ENCODE peak calls at places on chromosomes 11 and 22, in five cellular contexts. C is stimulated activated naive CD8-positive, alpha-beta T cell treated with anti-CD3 and anti-CD28 coated beads, Interleukin-15, Interleukin-2, amounts not matched to agents 100 U/mL and 50 U/mL, for 24 hours; Z is T-helper 1 cell; Y is stimulated activated CD4-positive, alpha-beta T cell treated with anti-CD3 and anti-CD28 coated beads, Interleukin-15, amount 100 ng/mL, for 24 hours; X is NCI-H2107. F is an unnamed sample.

GRCh38 chr11:86182976-86183584 is 61.5 kb upstream of the EED start:
- DNase-seq in C (peak), Z (peak), Y (peak), X (no peak), F (no peak)

GRCh38 chr22:29457730-29458129 is 19.3 kb downstream of the RFPL1 start:
- DNase-seq in C (no peak), Z (no peak), Y (peak), X (no peak), F (no peak)

GRCh38 chr11:129458756-129459535 is 83.3 kb downstream of the BARX2 start:
- DNase-seq in C (no peak), Z (no peak), Y (no peak), X (no peak), F (peak)

GRCh38 chr22:24191893-24192292 is 10.6 kb downstream of the SUSD2 start:
- DNase-seq in C (no peak), Z (no peak), Y (no peak), X (no peak), F (no peak)

GRCh38 chr22:35312198-35313059 is 12.7 kb downstream of the TOM1 start:
- DNase-seq in C (no peak), Z (no peak), Y (no peak), X (no peak), F (no peak)

GRCh38 chr11:69108559-69108958 is 47.2 kb upstream of the SMIM38 start:
- DNase-seq in C (no peak), Z (no peak), Y (no peak), X (no peak), F (no peak)

GRCh38 chr11:49377978-49378377 is 169.6 kb upstream of the FOLH1 start:
- DNase-seq in C (no peak), Z (no peak), Y (no peak), X (no peak), F (no peak)

GRCh38 chr11:77144854-77145428 is 16.9 kb downstream of the MYO7A start:
- DNase-seq in C (no peak), Z (no peak), Y (no peak), X (no peak), F (no peak)

GRCh38 chr11:69138265-69138664 is 17.5 kb upstream of the SMIM38 start:
- DNase-seq in C (no peak), Z (no peak), Y (no peak), X (no peak), F (no peak)

GRCh38 chr11:126978155-126978554 is 22.4 kb downstream of the KIRREL3 start:
- DNase-seq in C (no peak), Z (no peak), Y (no peak), X (no peak), F (no peak)

GRCh38 chr11:47797633-47798032 is 30.5 kb upstream of the FNBP4 start:
- DNase-seq in C (peak), Z (peak), Y (peak), X (no peak), F (no peak)

GRCh38 chr11:65590240-65590738 is 5.3 kb downstream of the KCNK7 start:
- DNase-seq in C (no peak), Z (no peak), Y (no peak), X (no peak), F (no peak)

GRCh38 chr11:78811622-78812021 is 237.0 kb upstream of the NARS2 start:
- DNase-seq in C (no peak), Z (no peak), Y (no peak), X (no peak), F (no peak)

GRCh38 chr22:23894710-23895598 is 771 bp downstream of the MIF start:
- DNase-seq in C (peak), Z (peak), Y (peak), X (peak), F (no peak)

GRCh38 chr22:25566812-25567211 is 2.3 kb downstream of the GRK3 start:
- DNase-seq in C (no peak), Z (no peak), Y (no peak), X (no peak), F (no peak)

GRCh38 chr11:118172356-118172755 is 4.1 kb downstream of the SCN2B start:
- DNase-seq in C (no peak), Z (no peak), Y (no peak), X (no peak), F (no peak)

GRCh38 chr22:46070722-46071450 is 79.4 kb upstream of the PPARA start:
- DNase-seq in C (peak), Z (peak), Y (peak), X (no peak), F (no peak)

GRCh38 chr22:43004362-43005035 is 10.4 kb downstream of the PACSIN2 start:
- DNase-seq in C (peak), Z (no peak), Y (no peak), X (no peak), F (no peak)

GRCh38 chr11:43497144-43497543 is 138.4 kb downstream of the TTC17 start:
- DNase-seq in C (no peak), Z (no peak), Y (no peak), X (no peak), F (no peak)

GRCh38 chr11:10314199-10315072 is 9.6 kb downstream of the ADM start:
- DNase-seq in C (no peak), Z (peak), Y (no peak), X (no peak), F (no peak)

GRCh38 chr22:29912605-29913398 is 29.8 kb downstream of the MTMR3 start:
- DNase-seq in C (no peak), Z (no peak), Y (no peak), X (no peak), F (no peak)

GRCh38 chr11:134277176-134278001 is 1.2 kb downstream of the GLB1L3 start:
- DNase-seq in C (no peak), Z (no peak), Y (no peak), X (no peak), F (no peak)

GRCh38 chr11:64400667-64401066 is 41.7 kb downstream of the RPS6KA4 start:
- DNase-seq in C (no peak), Z (no peak), Y (no peak), X (no peak), F (no peak)